ENCODE peak calls at places on chromosomes 4 and X, in five cellular contexts. F is GM12865, P is tibial artery, E is brain microvascular endothelial cell, K is foreskin fibroblast. I is an unnamed sample.

GRCh38 chr4:11783588-11783987 is 354.9 kb upstream of the HS3ST1 start:
- DNase-seq in F (no peak), P (no peak), E (no peak), K (no peak), I (no peak)

GRCh38 chrX:3468031-3468430 is 121.6 kb upstream of the MXRA5 start:
- DNase-seq in F (no peak), P (no peak), E (no peak), K (no peak), I (no peak)

GRCh38 chrX:40174594-40175415 is 77.0 kb upstream of the BCOR start:
- DNase-seq in F (peak), P (no peak), E (peak), K (no peak), I (no peak)

GRCh38 chr4:40254961-40255721 is 58.3 kb downstream of the RHOH start:
- DNase-seq in F (no peak), P (no peak), E (peak), K (peak), I (no peak)

GRCh38 chr4:100872811-100873210 is 355.0 kb upstream of the EMCN start:
- DNase-seq in F (no peak), P (no peak), E (peak), K (no peak), I (no peak)

GRCh38 chr4:36327400-36327799 is 46.0 kb downstream of the DTHD1 start:
- DNase-seq in F (no peak), P (no peak), E (no peak), K (no peak), I (no peak)

GRCh38 chr4:48025005-48025404 is 8.4 kb downstream of the NIPAL1 start:
- DNase-seq in F (no peak), P (no peak), E (peak), K (no peak), I (no peak)

GRCh38 chr4:37528161-37528560 is 158.0 kb downstream of the RELL1 start:
- DNase-seq in F (no peak), P (no peak), E (no peak), K (no peak), I (no peak)

GRCh38 chr4:74056858-74057562 is 18.5 kb upstream of the CXCL3 start:
- DNase-seq in F (no peak), P (no peak), E (peak), K (peak), I (no peak)

GRCh38 chr4:55321707-55322264 is 24.3 kb upstream of the SRD5A3 start:
- DNase-seq in F (peak), P (peak), E (peak), K (peak), I (peak)

GRCh38 chrX:104435249-104435648 is 130.8 kb upstream of the IL1RAPL2 start:
- DNase-seq in F (no peak), P (no peak), E (no peak), K (no peak), I (no peak)

GRCh38 chrX:54695816-54696487 is 102.1 kb downstream of the ITIH6 start:
- DNase-seq in F (peak), P (no peak), E (no peak), K (no peak), I (peak)

GRCh38 chr4:119099227-119099910 is 36.3 kb upstream of the MYOZ2 start:
- DNase-seq in F (no peak), P (no peak), E (no peak), K (peak), I (no peak)

GRCh38 chr4:16496501-16496900 is 270.2 kb upstream of the TAPT1 start:
- DNase-seq in F (no peak), P (no peak), E (peak), K (peak), I (no peak)

GRCh38 chr4:66564901-66565648 is 894.8 kb upstream of the EPHA5 start:
- DNase-seq in F (no peak), P (no peak), E (peak), K (peak), I (no peak)

GRCh38 chr4:136634121-136634520 is 898.2 kb downstream of the PCDH18 start:
- DNase-seq in F (no peak), P (no peak), E (no peak), K (no peak), I (no peak)

GRCh38 chr4:111274486-111274885 is 651.6 kb upstream of the PITX2 start:
- DNase-seq in F (no peak), P (no peak), E (no peak), K (no peak), I (no peak)

GRCh38 chrX:39445336-39445735 is 644.1 kb downstream of the MID1IP1 start:
- DNase-seq in F (peak), P (no peak), E (no peak), K (no peak), I (no peak)

GRCh38 chr4:82787342-82787741 is 11.3 kb downstream of the SCD5 start:
- DNase-seq in F (no peak), P (no peak), E (no peak), K (no peak), I (no peak)

GRCh38 chr4:76733380-76733779 is 164.6 kb downstream of the SOWAHB start:
- DNase-seq in F (peak), P (no peak), E (no peak), K (no peak), I (no peak)

GRCh38 chr4:149825336-149825735 is 9.7 kb upstream of the IQCM start:
- DNase-seq in F (no peak), P (no peak), E (no peak), K (no peak), I (no peak)

GRCh38 chrX:74535211-74535621 is 79.2 kb downstream of the RLIM start:
- DNase-seq in F (peak), P (peak), E (peak), K (peak), I (peak)

GRCh38 chr4:158189409-158189808 is 16.6 kb upstream of the GASK1B start:
- DNase-seq in F (no peak), P (no peak), E (no peak), K (no peak), I (no peak)

GRCh38 chr4:38354872-38355271 is 309.1 kb upstream of the KLF3 start:
- DNase-seq in F (no peak), P (no peak), E (no peak), K (no peak), I (no peak)

GRCh38 chr4:96009720-96010119 is 169.8 kb downstream of the PDHA2 start:
- DNase-seq in F (no peak), P (no peak), E (no peak), K (no peak), I (no peak)

GRCh38 chrX:135688137-135688536 is 25.3 kb upstream of the CT45A1 start:
- DNase-seq in F (no peak), P (no peak), E (no peak), K (no peak), I (no peak)
- TF ChIP-seq CTCF in F (peak), P (no peak), E (peak), K (no peak), I (peak)

GRCh38 chr4:24808955-24809354 is 13.6 kb downstream of the SOD3 start:
- DNase-seq in F (no peak), P (no peak), E (no peak), K (no peak), I (no peak)

GRCh38 chr4:24808261-24808660 is 12.9 kb downstream of the SOD3 start:
- DNase-seq in F (no peak), P (no peak), E (no peak), K (no peak), I (no peak)

GRCh38 chr4:24806206-24806990 is 11.0 kb downstream of the SOD3 start:
- DNase-seq in F (no peak), P (no peak), E (no peak), K (no peak), I (no peak)

GRCh38 chr4:24809376-24809775 is 14.0 kb downstream of the SOD3 start:
- DNase-seq in F (peak), P (no peak), E (no peak), K (no peak), I (no peak)

DNA sequence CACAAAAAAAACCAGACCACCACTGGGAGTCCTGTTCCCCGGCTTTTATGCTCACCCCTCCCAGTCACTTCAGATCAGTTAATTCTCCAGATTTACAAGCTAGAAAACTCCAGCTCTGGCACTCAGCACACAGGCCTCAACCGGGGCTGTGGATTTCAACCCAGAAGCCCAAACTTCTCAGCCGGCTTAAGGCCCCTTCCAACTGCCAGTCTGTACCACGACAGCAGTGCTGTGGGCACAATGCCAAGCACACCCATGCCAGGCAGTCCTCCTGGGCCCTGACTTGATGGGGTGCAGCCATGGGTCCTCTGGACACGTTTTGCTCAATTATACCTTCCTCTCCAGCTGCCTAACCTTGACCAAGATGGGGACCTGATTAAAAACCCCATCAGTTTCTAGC is 12.2 kb downstream of the SOD3 start:
- DNase-seq in F (no peak), P (no peak), E (no peak), K (no peak), I (no peak)
- TF ChIP-seq CTCF in F (no peak), P (no peak), E (no peak), K (no peak), I (no peak)

GRCh38 chr4:8021796-8022195 is 82.1 kb upstream of the AFAP1 start:
- DNase-seq in F (no peak), P (no peak), E (no peak), K (no peak), I (no peak)
- TF ChIP-seq CTCF in F (no peak), P (no peak), E (peak), K (no peak), I (no peak)

GRCh38 chrX:63932006-63932405 is 147.0 kb upstream of the ARHGEF9 start:
- DNase-seq in F (no peak), P (no peak), E (no peak), K (no peak), I (no peak)
- TF ChIP-seq CTCF in F (no peak), P (no peak), E (no peak), K (no peak), I (no peak)

DNA sequence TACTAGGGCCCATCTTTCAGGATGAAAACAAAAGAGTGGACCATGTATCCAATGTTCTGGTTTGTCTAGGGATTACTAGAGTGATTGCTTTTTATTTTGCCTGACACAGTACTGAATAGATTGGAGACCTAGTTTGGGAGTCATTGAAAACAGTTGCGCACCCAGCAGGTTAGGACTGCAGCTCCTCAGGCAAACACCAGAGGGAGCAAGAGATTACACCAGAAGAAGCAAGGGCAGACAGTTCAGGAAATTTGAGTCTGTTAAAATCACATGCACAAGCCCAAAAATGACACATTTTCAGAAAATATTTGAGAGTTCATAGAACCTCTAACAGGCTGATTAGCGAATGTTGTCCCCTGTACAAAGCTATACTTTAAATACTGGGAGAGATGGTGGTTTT is 55.6 kb downstream of the CYLC1 start:
- DNase-seq in F (no peak), P (no peak), E (no peak), K (no peak), I (peak)
- TF ChIP-seq CTCF in F (peak), P (peak), E (peak), K (peak), I (peak)

GRCh38 chrX:21481761-21482160 is 107.5 kb downstream of the CNKSR2 start:
- DNase-seq in F (no peak), P (no peak), E (no peak), K (no peak), I (no peak)

GRCh38 chrX:21479695-21480280 is 105.6 kb downstream of the CNKSR2 start:
- DNase-seq in F (peak), P (no peak), E (peak), K (peak), I (peak)
- TF ChIP-seq CTCF in F (peak), P (peak), E (peak), K (peak), I (peak)

GRCh38 chrX:132948648-132949260 is 9.7 kb downstream of the HS6ST2 start:
- DNase-seq in F (no peak), P (no peak), E (no peak), K (no peak), I (no peak)
- TF ChIP-seq CTCF in F (no peak), P (no peak), E (peak), K (no peak), I (no peak)

I was measured in GM13977.